ENCODE peak calls at places on chromosomes 6 and 20, in ten cellular contexts. C, N, P, M, Y, E, H, A, F and W are unnamed samples.

GRCh38 chr20:49562341-49563014 is 5.5 kb downstream of the PTGIS start:
- DNase-seq in N (no peak), C (peak; percentile 60), H (peak; percentile 1), P (peak; percentile 96), E (no peak), M (peak; percentile 88), Y (peak; percentile 84), A (no peak), F (no peak), W (peak; percentile 45)

GRCh38 chr6:76578746-76579145 is 506.3 kb upstream of the IMPG1 start:
- DNase-seq in M (no peak), P (no peak), E (no peak), N (no peak), Y (no peak), H (no peak), A (no peak), C (no peak), F (no peak), W (no peak)

GRCh38 chr6:106448000-106448426 is 87.5 kb downstream of the CRYBG1 start:
- DNase-seq in F (no peak), E (no peak), C (no peak), N (no peak), P (no peak), H (peak; percentile 34), A (no peak), M (no peak), Y (no peak), W (no peak)

GRCh38 chr6:95159557-95159956 is 417.8 kb upstream of the MANEA start:
- DNase-seq in P (no peak), N (no peak), F (no peak), C (no peak), H (no peak), M (no peak), E (no peak), A (no peak), Y (no peak), W (no peak)

GRCh38 chr20:21323640-21324039 is 20.5 kb downstream of the XRN2 start:
- DNase-seq in H (no peak), A (no peak), E (no peak), Y (no peak), M (peak; percentile 53), P (peak; percentile 89), N (no peak), C (peak; percentile 81), F (no peak), W (no peak)

GRCh38 chr6:115768469-115768868 is 292.2 kb downstream of the FRK start:
- DNase-seq in H (no peak), N (no peak), M (no peak), Y (no peak), F (no peak), P (no peak), C (no peak), E (no peak), A (no peak), W (no peak)

GRCh38 chr6:64006246-64006645 is 370.6 kb downstream of the PHF3 start:
- DNase-seq in E (no peak), C (no peak), A (no peak), Y (no peak), M (no peak), F (no peak), N (no peak), H (no peak), P (no peak), W (no peak)

GRCh38 chr6:119612871-119613515 is 263.4 kb upstream of the MAN1A1 start:
- DNase-seq in Y (no peak), N (no peak), C (no peak), H (no peak), F (peak; percentile 40), P (no peak), E (no peak), A (no peak), M (no peak), W (no peak)

GRCh38 chr6:98957440-98957839 is 9.7 kb upstream of the FBXL4 start:
- DNase-seq in P (peak; percentile 95), N (no peak), C (peak; percentile 85), F (no peak), H (no peak), E (no peak), A (no peak), M (peak; percentile 57), Y (no peak), W (no peak)

GRCh38 chr6:48552905-48553304 is 441.9 kb upstream of the PTCHD4 start:
- DNase-seq in H (no peak), M (no peak), Y (no peak), A (no peak), F (no peak), E (no peak), P (no peak), C (no peak), N (no peak), W (no peak)

GRCh38 chr6:48087448-48087847 is 23.5 kb downstream of the PTCHD4 start:
- DNase-seq in H (no peak), A (no peak), P (peak; percentile 56), N (no peak), C (peak; percentile 15), E (no peak), M (no peak), Y (peak; percentile 3), F (no peak), W (peak; percentile 19)

GRCh38 chr6:121158438-121158837 is 175.8 kb downstream of the TBC1D32 start:
- DNase-seq in C (no peak), N (no peak), F (no peak), P (no peak), A (no peak), Y (no peak), M (no peak), H (no peak), E (no peak), W (no peak)

GRCh38 chr6:8182209-8182845 is 80.0 kb upstream of the EEF1E1 start:
- DNase-seq in E (no peak), N (no peak), A (no peak), F (no peak), M (no peak), P (no peak), H (no peak), C (no peak), Y (no peak), W (peak; percentile 21)

GRCh38 chr20:16191496-16191895 is 381.8 kb downstream of the KIF16B start:
- DNase-seq in C (no peak), P (no peak), A (no peak), Y (no peak), N (no peak), H (no peak), M (no peak), E (no peak), F (no peak), W (no peak)

GRCh38 chr20:37336369-37337207 is 9.4 kb upstream of the SRC start:
- DNase-seq in H (peak; percentile 69), M (no peak), P (no peak), F (peak; percentile 28), C (no peak), A (no peak), E (peak; percentile 22), Y (peak; percentile 59), N (no peak), W (peak; percentile 97)

GRCh38 chr6:165760803-165761185 is 97.8 kb upstream of the PDE10A start:
- DNase-seq in M (no peak), A (no peak), E (no peak), Y (no peak), F (no peak), N (no peak), H (no peak), C (no peak), P (no peak), W (no peak)

GRCh38 chr6:45737331-45738056 is 278.2 kb downstream of the CLIC5 start:
- DNase-seq in A (no peak), N (no peak), C (no peak), H (no peak), F (no peak), M (no peak), Y (no peak), P (no peak), E (no peak), W (no peak)

GRCh38 chr20:48897298-48898044 is 24.0 kb upstream of the ARFGEF2 start:
- DNase-seq in N (no peak), C (peak; percentile 89), H (no peak), P (peak; percentile 64), M (peak; percentile 60), F (peak; percentile 34), A (no peak), E (no peak), Y (no peak), W (no peak)

GRCh38 chr6:164990901-164991300 is 318.5 kb downstream of the C6orf118 start:
- DNase-seq in M (no peak), Y (no peak), A (no peak), C (no peak), H (no peak), E (no peak), P (no peak), N (no peak), F (no peak), W (no peak)

GRCh38 chr20:12928755-12929401 is 79.9 kb upstream of the SPTLC3 start:
- DNase-seq in A (no peak), Y (no peak), E (no peak), H (no peak), N (no peak), P (peak; percentile 77), F (no peak), M (peak; percentile 31), C (peak; percentile 25), W (no peak)